ENCODE peak calls at places on chromosomes 6 and 20, in nine cellular contexts. G is lower lobe of right lung; L is substantia nigra; H is AG04450; Z is left colon; Q is CD8-positive, alpha-beta T cell; K is Right ventricle myocardium inferior; X is activated gamma-delta T cell; W is activated T-cell treated with anti-CD3 and anti-CD28 coated beads, Interleukin-2, amount 50 U/mL, for 1 hour. F is an unnamed sample.

GRCh38 chr6:13715444-13715883 is 3.8 kb upstream of the RANBP9 start:
- DNase-seq in G (no peak), L (no peak), H (no peak), Z (no peak), Q (no peak), K (no peak), X (no peak), W (no peak), F (no peak)

GRCh38 chr6:44265003-44265842 is at the start of gene NFKBIE:
- DNase-seq in G (peak; percentile 96), L (peak; percentile 89), H (peak; percentile 71), Z (peak; percentile 98), Q (peak; percentile 94), K (peak; percentile 97), X (peak; percentile 92), W (peak; percentile 99), F (peak; percentile 96)

GRCh38 chr6:4180653-4181255 is 45.4 kb upstream of the ECI2 start:
- DNase-seq in G (no peak), L (no peak), H (peak; percentile 20), Z (no peak), Q (no peak), K (no peak), X (no peak), W (no peak), F (no peak)

GRCh38 chr6:36907781-36908180 is 22.0 kb downstream of the C6orf89 start:
- DNase-seq in G (no peak), L (no peak), H (no peak), Z (peak; percentile 47), Q (no peak), K (peak; percentile 74), X (no peak), W (no peak), F (peak; percentile 91)

GRCh38 chr20:51725584-51726176 is 42.5 kb downstream of the ATP9A start:
- DNase-seq in G (no peak), L (no peak), H (no peak), Z (no peak), Q (no peak), K (no peak), X (no peak), W (no peak), F (no peak)

GRCh38 chr6:16691328-16691727 is 69.9 kb downstream of the ATXN1 start:
- DNase-seq in G (no peak), L (no peak), H (no peak), Z (no peak), Q (no peak), K (no peak), X (no peak), W (no peak), F (no peak)

GRCh38 chr6:15296735-15297134 is 50.9 kb downstream of the JARID2 start:
- DNase-seq in G (no peak), L (no peak), H (no peak), Z (no peak), Q (no peak), K (no peak), X (no peak), W (no peak), F (no peak)

GRCh38 chr6:89411269-89412070 is 603 bp downstream of the RRAGD start:
- DNase-seq in G (peak; percentile 64), L (no peak), H (no peak), Z (peak; percentile 43), Q (no peak), K (peak; percentile 75), X (peak; percentile 21), W (peak; percentile 42), F (peak; percentile 59)

GRCh38 chr6:170529839-170530520 is 23.1 kb downstream of the PSMB1 start:
- DNase-seq in G (peak; percentile 68), L (peak; percentile 56), H (peak; percentile 46), Z (peak; percentile 79), Q (peak; percentile 50), K (peak; percentile 79), X (no peak), W (peak; percentile 70), F (peak; percentile 79)

GRCh38 chr6:134519456-134519855 is 201.5 kb upstream of the SGK1 start:
- DNase-seq in G (peak; percentile 67), L (no peak), H (no peak), Z (peak; percentile 24), Q (no peak), K (peak; percentile 79), X (no peak), W (peak; percentile 37), F (peak; percentile 84)

GRCh38 chr6:138052783-138053182 is 54.4 kb downstream of the PERP start:
- DNase-seq in G (no peak), L (no peak), H (no peak), Z (no peak), Q (no peak), K (no peak), X (no peak), W (no peak), F (no peak)

GRCh38 chr6:7338031-7338430 is 25.0 kb upstream of the SSR1 start:
- DNase-seq in G (no peak), L (no peak), H (no peak), Z (no peak), Q (no peak), K (no peak), X (no peak), W (no peak), F (no peak)

GRCh38 chr6:4901256-4902061 is 102.4 kb downstream of the RPP40 start:
- DNase-seq in G (no peak), L (no peak), H (no peak), Z (no peak), Q (no peak), K (no peak), X (no peak), W (no peak), F (no peak)

GRCh38 chr20:3797592-3798404 is 1.7 kb downstream of the CDC25B start:
- DNase-seq in G (peak; percentile 34), L (no peak), H (no peak), Z (peak; percentile 55), Q (no peak), K (peak; percentile 52), X (no peak), W (no peak), F (no peak)

GRCh38 chr6:33882154-33882553 is 78.4 kb upstream of the MLN start:
- DNase-seq in G (no peak), L (no peak), H (no peak), Z (peak; percentile 12), Q (no peak), K (no peak), X (no peak), W (no peak), F (no peak)

GRCh38 chr6:88262372-88262771 is 96.2 kb upstream of the CNR1 start:
- DNase-seq in G (no peak), L (no peak), H (no peak), Z (no peak), Q (no peak), K (no peak), X (no peak), W (no peak), F (no peak)

GRCh38 chr6:157497579-157497978 is 116.6 kb downstream of the ZDHHC14 start:
- DNase-seq in G (no peak), L (no peak), H (no peak), Z (no peak), Q (no peak), K (no peak), X (no peak), W (no peak), F (no peak)

GRCh38 chr6:91710356-91710755 is 1123.5 kb upstream of the MAP3K7 start:
- DNase-seq in G (no peak), L (no peak), H (no peak), Z (no peak), Q (no peak), K (no peak), X (no peak), W (no peak), F (no peak)

GRCh38 chr6:41655706-41656668 is 17.7 kb downstream of the MDFI start:
- DNase-seq in G (peak; percentile 22), L (no peak), H (peak; percentile 20), Z (no peak), Q (no peak), K (no peak), X (no peak), W (no peak), F (no peak)

GRCh38 chr20:58019027-58019849 is 209.2 kb downstream of the ANKRD60 start:
- DNase-seq in G (no peak), L (no peak), H (no peak), Z (no peak), Q (no peak), K (no peak), X (no peak), W (no peak), F (no peak)

GRCh38 chr6:33313105-33313708 is 671 bp downstream of the TAPBP start:
- DNase-seq in G (peak; percentile 83), L (no peak), H (no peak), Z (peak; percentile 70), Q (no peak), K (peak; percentile 87), X (no peak), W (peak; percentile 57), F (peak; percentile 67)

GRCh38 chr20:59159091-59159821 is 4.4 kb upstream of the ZNF831 start:
- DNase-seq in G (no peak), L (no peak), H (no peak), Z (no peak), Q (peak; percentile 67), K (no peak), X (peak; percentile 41), W (peak; percentile 72), F (no peak)

GRCh38 chr6:39240155-39240757 is 11.0 kb upstream of the KCNK5 start:
- DNase-seq in G (no peak), L (no peak), H (no peak), Z (no peak), Q (no peak), K (no peak), X (no peak), W (no peak), F (no peak)

GRCh38 chr20:5504061-5504739 is 187.4 kb upstream of the PROKR2 start:
- DNase-seq in G (peak; percentile 72), L (peak; percentile 22), H (no peak), Z (peak; percentile 71), Q (no peak), K (peak; percentile 87), X (no peak), W (no peak), F (peak; percentile 67)

GRCh38 chr6:34771727-34772126 is 14.4 kb downstream of the SNRPC start:
- DNase-seq in G (no peak), L (no peak), H (peak; percentile 44), Z (no peak), Q (no peak), K (no peak), X (no peak), W (no peak), F (no peak)

GRCh38 chr6:72721346-72721745 is 99.5 kb downstream of the KCNQ5 start:
- DNase-seq in G (no peak), L (no peak), H (no peak), Z (no peak), Q (no peak), K (no peak), X (no peak), W (no peak), F (no peak)

GRCh38 chr6:34665019-34665418 is 31.5 kb downstream of the ILRUN start:
- DNase-seq in G (no peak), L (no peak), H (no peak), Z (no peak), Q (no peak), K (no peak), X (no peak), W (no peak), F (no peak)

GRCh38 chr6:158783167-158783450 is 36.1 kb downstream of the EZR start:
- DNase-seq in G (no peak), L (no peak), H (no peak), Z (no peak), Q (no peak), K (no peak), X (no peak), W (no peak), F (no peak)